ENCODE peak calls at places on chromosomes 11 and 22, in five cellular contexts. L is fibroblast of lung, R is upper lobe of right lung, G is choroid plexus epithelial cell, W is mesenteric fat pad. M is an unnamed sample.

GRCh38 chr11:1815311-1815710 is 19.5 kb upstream of the SYT8 start:
- DNase-seq in L (no peak), G (no peak), R (no peak), W (no peak), M (no peak)

GRCh38 chr22:37052386-37053309 is 1.1 kb downstream of the KCTD17 start:
- DNase-seq in L (no peak), W (no peak), R (no peak), G (no peak), M (no peak)

GRCh38 chr11:123238297-123238696 is 43.2 kb upstream of the CLMP start:
- DNase-seq in R (no peak), L (no peak), G (peak; percentile 97), W (no peak), M (no peak)

GRCh38 chr22:41916745-41917358 is 2.0 kb upstream of the SHISA8 start:
- DNase-seq in G (no peak), R (no peak), W (no peak), L (no peak), M (no peak)

GRCh38 chr11:121311373-121311772 is 18.8 kb downstream of the SC5D start:
- DNase-seq in W (no peak), R (no peak), L (no peak), G (no peak), M (no peak)

GRCh38 chr22:25360891-25361645 is 141.6 kb downstream of the CRYBB2 start:
- DNase-seq in L (no peak), R (peak; percentile 30), W (peak; percentile 49), G (no peak), M (no peak)

GRCh38 chr11:47506363-47506762 is 46.6 kb downstream of the CELF1 start:
- DNase-seq in R (no peak), G (no peak), L (no peak), W (no peak), M (no peak)

GRCh38 chr22:20084547-20085413 is 4.7 kb downstream of the DGCR8 start:
- DNase-seq in W (no peak), G (peak; percentile 12), R (no peak), L (peak; percentile 7), M (no peak)

GRCh38 chr11:117824571-117825537 is at the start of gene FXYD2:
- DNase-seq in W (peak; percentile 89), L (no peak), G (no peak), R (peak; percentile 67), M (peak; percentile 46)

GRCh38 chr11:130023204-130023603 is 20.6 kb upstream of the PRDM10 start:
- DNase-seq in L (peak; percentile 78), W (no peak), R (no peak), G (peak; percentile 79), M (no peak)

GRCh38 chr22:23151827-23152226 is 6.5 kb downstream of the RAB36 start:
- DNase-seq in G (no peak), W (no peak), R (no peak), L (no peak), M (no peak)

GRCh38 chr22:26213826-26214225 is 44.6 kb downstream of the SEZ6L start:
- DNase-seq in W (no peak), G (no peak), L (no peak), R (no peak), M (no peak)

GRCh38 chr11:88623536-88623935 is 286.0 kb upstream of the CTSC start:
- DNase-seq in G (peak; percentile 9), W (no peak), L (peak; percentile 60), R (no peak), M (no peak)

GRCh38 chr11:60918941-60919275 is 5.0 kb downstream of the TMEM109 start:
- DNase-seq in W (no peak), G (peak; percentile 80), R (no peak), L (peak; percentile 45), M (no peak)

GRCh38 chr11:2098691-2099522 is 40.3 kb downstream of the IGF2 start:
- DNase-seq in G (no peak), L (no peak), W (peak; percentile 89), R (peak; percentile 57), M (no peak)

GRCh38 chr11:4454031-4454430 is 4.9 kb downstream of the OR52K2 start:
- DNase-seq in W (no peak), G (no peak), R (no peak), L (no peak), M (no peak)

GRCh38 chr11:102564110-102564509 is 33.6 kb upstream of the MMP7 start:
- DNase-seq in L (peak; percentile 84), G (peak; percentile 69), R (no peak), W (no peak), M (no peak)

GRCh38 chr11:59859695-59860094 is 6.6 kb downstream of the TCN1 start:
- DNase-seq in G (no peak), W (no peak), L (no peak), R (no peak), M (no peak)

GRCh38 chr11:46006418-46007070 is 84.1 kb downstream of the LARGE2 start:
- DNase-seq in L (peak; percentile 64), R (no peak), G (peak; percentile 89), W (no peak), M (peak; percentile 92)

GRCh38 chr11:47033439-47033838 is 96.9 kb downstream of the CSTPP1 start:
- DNase-seq in L (no peak), G (no peak), W (no peak), R (no peak), M (no peak)

GRCh38 chr11:130705670-130706421 is 210.4 kb downstream of the SNX19 start:
- DNase-seq in G (no peak), L (peak; percentile 51), W (no peak), R (no peak), M (peak; percentile 5)

GRCh38 chr11:567629-568258 is 7.0 kb downstream of the RASSF7 start:
- DNase-seq in L (no peak), G (no peak), R (no peak), W (no peak), M (no peak)

GRCh38 chr11:128840783-128841182 is 26.3 kb downstream of the KCNJ1 start:
- DNase-seq in W (no peak), R (no peak), L (no peak), G (no peak), M (no peak)

GRCh38 chr11:33268945-33269567 is 11.9 kb downstream of the HIPK3 start:
- DNase-seq in R (no peak), G (peak; percentile 27), W (no peak), L (peak; percentile 50), M (no peak)

GRCh38 chr11:117072517-117073218 is 25.6 kb downstream of the SIK3 start:
- DNase-seq in L (peak; percentile 96), G (peak; percentile 92), W (no peak), R (no peak), M (no peak)

GRCh38 chr11:68827733-68828132 is 14.0 kb downstream of the CPT1A start:
- DNase-seq in W (no peak), L (no peak), G (no peak), R (no peak), M (no peak)

GRCh38 chr22:25153961-25154685 is 45.5 kb upstream of the CRYBB3 start:
- DNase-seq in L (peak; percentile 57), W (no peak), G (peak; percentile 50), R (peak; percentile 78), M (no peak)

GRCh38 chr11:3104051-3104714 is 47.0 kb upstream of the CARS1 start:
- DNase-seq in L (no peak), G (no peak), W (peak; percentile 85), R (peak; percentile 59), M (no peak)

GRCh38 chr11:27912916-27913315 is 195.0 kb downstream of the KIF18A start:
- DNase-seq in R (no peak), L (peak; percentile 71), W (no peak), G (peak; percentile 67), M (no peak)

GRCh38 chr22:35749808-35750207 is 32.1 kb downstream of the APOL5 start:
- DNase-seq in R (no peak), G (no peak), L (peak; percentile 35), W (no peak), M (no peak)

GRCh38 chr11:15841898-15842297 is 514.4 kb downstream of the SOX6 start:
- DNase-seq in L (no peak), W (no peak), R (no peak), G (no peak), M (no peak)

GRCh38 chr22:36292823-36293530 is 40.0 kb downstream of the APOL1 start:
- DNase-seq in R (peak; percentile 57), G (no peak), W (no peak), L (no peak), M (no peak)

GRCh38 chr11:44456544-44457270 is 108.8 kb upstream of the CD82 start:
- DNase-seq in L (no peak), G (no peak), W (peak; percentile 51), R (no peak), M (peak; percentile 32)

GRCh38 chr11:126514061-126514713 is 158.7 kb downstream of the ST3GAL4 start:
- DNase-seq in G (no peak), W (no peak), R (peak; percentile 41), L (no peak), M (no peak)

GRCh38 chr11:80873309-80873999 is 1432.6 kb upstream of the TENM4 start:
- DNase-seq in W (no peak), G (peak; percentile 30), R (no peak), L (peak; percentile 51), M (no peak)

GRCh38 chr22:27906241-27906640 is 12.8 kb downstream of the PITPNB start:
- DNase-seq in L (peak; percentile 48), W (no peak), R (no peak), G (peak; percentile 33), M (no peak)

M was measured in cerebellar cortex.